ENCODE peak calls at places on chromosome 3, in six cellular contexts. H is uterus, R is upper lobe of left lung, G is esophagus muscularis mucosa, A is stomach, C is heart left ventricle. I is an unnamed sample.

GRCh38 chr3:147397911-147398809 is 8.2 kb downstream of the ZIC4 start:
- DNase-seq in G (no peak), C (no peak), A (no peak), H (no peak), R (no peak), I (no peak)

GRCh38 chr3:4712109-4712508 is 219.0 kb downstream of the ITPR1 start:
- DNase-seq in H (no peak), R (peak; percentile 91), C (no peak), A (no peak), G (no peak), I (no peak)

GRCh38 chr3:169699536-169700050 is 36.1 kb upstream of the MECOM start:
- DNase-seq in R (peak; percentile 20), C (peak; percentile 88), G (peak; percentile 95), A (no peak), H (peak; percentile 55), I (no peak)

GRCh38 chr3:122977645-122978466 is 49.7 kb downstream of the SEMA5B start:
- DNase-seq in A (no peak), C (peak; percentile 82), R (peak; percentile 72), H (peak; percentile 41), G (no peak), I (no peak)

GRCh38 chr3:115160295-115160694 is 13.2 kb upstream of the ZBTB20 start:
- DNase-seq in G (no peak), R (no peak), C (no peak), H (no peak), A (no peak), I (no peak)

GRCh38 chr3:178623666-178624255 is 87.5 kb downstream of the KCNMB2 start:
- DNase-seq in A (no peak), G (no peak), H (no peak), C (no peak), R (no peak), I (no peak)

GRCh38 chr3:183252973-183253363 is at the start of gene B3GNT5:
- DNase-seq in A (peak; percentile 86), R (peak; percentile 92), G (no peak), H (peak; percentile 30), C (peak; percentile 46), I (no peak)

GRCh38 chr3:102158080-102158756 is 276.6 kb upstream of the ZPLD1 start:
- DNase-seq in A (no peak), R (no peak), C (no peak), G (no peak), H (no peak), I (no peak)

GRCh38 chr3:170180107-170180951 is 1.2 kb downstream of the PHC3 start:
- DNase-seq in C (no peak), R (peak; percentile 38), G (no peak), H (no peak), A (peak; percentile 38), I (no peak)

GRCh38 chr3:21158801-21159564 is 592.0 kb downstream of the ZNF385D start:
- DNase-seq in R (no peak), C (no peak), G (no peak), H (no peak), A (no peak), I (no peak)

GRCh38 chr3:123758081-123758564 is 126.0 kb downstream of the MYLK start:
- DNase-seq in H (no peak), R (no peak), G (no peak), C (no peak), A (no peak), I (no peak)

GRCh38 chr3:126284258-126284904 is 72.8 kb downstream of the KLF15 start:
- DNase-seq in H (no peak), G (peak; percentile 24), A (no peak), R (no peak), C (no peak), I (no peak)

GRCh38 chr3:57017481-57017880 is 43.0 kb upstream of the SPATA12 start:
- DNase-seq in H (no peak), R (peak; percentile 26), A (no peak), G (no peak), C (peak; percentile 38), I (no peak)

GRCh38 chr3:183275418-183275817 is 22.4 kb downstream of the B3GNT5 start:
- DNase-seq in A (no peak), C (no peak), H (no peak), G (no peak), R (no peak), I (no peak)

GRCh38 chr3:43533009-43533408 is 88.8 kb downstream of the ANO10 start:
- DNase-seq in C (no peak), H (no peak), A (no peak), R (no peak), G (no peak), I (no peak)

GRCh38 chr3:43528498-43529099 is 93.2 kb downstream of the ANO10 start:
- DNase-seq in H (no peak), G (no peak), R (no peak), A (no peak), C (no peak), I (no peak)

GRCh38 chr3:43526956-43527355 is 94.9 kb downstream of the ANO10 start:
- DNase-seq in H (no peak), R (no peak), G (no peak), C (no peak), A (no peak), I (no peak)

GRCh38 chr3:43534676-43535075 is 87.1 kb downstream of the ANO10 start:
- DNase-seq in C (no peak), H (no peak), A (no peak), G (no peak), R (no peak), I (no peak)

DNA sequence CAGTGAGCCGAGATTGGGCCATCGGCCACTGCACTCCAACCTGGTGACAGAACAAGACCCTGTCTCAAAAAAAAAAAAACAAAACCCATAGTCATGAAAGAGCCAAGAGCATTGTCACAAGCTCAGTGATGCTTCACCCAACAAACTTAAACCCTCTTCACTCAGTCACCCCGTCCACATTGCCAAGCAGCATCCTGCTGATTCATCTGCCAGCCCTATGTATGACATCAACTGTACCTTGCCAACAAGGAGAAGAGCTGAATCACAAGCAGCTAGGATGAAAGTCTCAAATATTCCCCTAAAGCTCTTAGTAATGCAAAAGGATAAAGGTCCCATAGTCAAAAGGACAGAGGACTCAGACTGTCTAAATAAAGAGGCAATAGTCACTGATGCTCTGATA is 90.0 kb downstream of the ANO10 start:
- DNase-seq in G (no peak), R (no peak), A (no peak), H (no peak), C (no peak), I (no peak)
- TF ChIP-seq POLR2A in G (no peak), R (no peak), A (no peak), H (no peak), C (no peak), I (no peak)

DNA sequence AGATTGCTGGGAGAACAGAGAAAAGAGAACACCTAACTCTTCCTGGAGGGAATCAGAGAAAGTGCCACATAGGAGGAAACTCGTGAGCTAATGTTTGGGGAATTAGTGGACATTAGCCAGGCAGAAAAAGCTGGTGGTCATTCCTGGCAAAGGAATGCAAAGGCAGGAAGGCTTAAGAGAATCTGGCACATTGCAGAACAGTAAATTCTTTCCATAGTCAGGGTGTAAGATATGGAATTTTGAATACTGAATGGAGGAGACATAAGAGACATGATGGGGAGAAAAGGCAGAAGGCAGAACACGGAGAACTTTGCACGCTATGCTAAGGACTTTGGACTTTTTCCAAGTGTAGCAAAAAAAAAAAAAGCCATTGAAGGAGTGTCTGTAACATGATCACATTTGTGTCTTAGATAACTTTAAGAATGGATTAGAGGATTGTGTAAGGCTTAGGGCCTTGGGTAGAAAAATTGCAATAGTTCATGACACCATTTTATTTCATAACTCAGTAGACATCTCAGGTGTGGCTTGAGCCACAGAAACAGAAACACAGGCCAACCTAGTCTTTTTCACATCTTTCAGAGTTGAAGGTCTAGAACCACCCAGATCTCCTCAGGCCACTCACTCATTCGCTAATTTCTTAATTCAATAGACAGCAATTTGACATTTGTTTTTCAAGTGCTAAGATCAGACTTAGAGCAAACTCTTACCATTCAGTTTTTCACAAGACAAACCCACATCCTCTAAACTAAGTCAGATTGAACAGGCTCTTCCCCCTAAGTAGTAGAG is 31.2 kb upstream of the CCDC80 start:
- DNase-seq in H (no peak), R (no peak), G (no peak), C (no peak), A (no peak), I (no peak)
- H3K4me1 ChIP-seq in H (no peaks in the 10 kb centered on the region), R (peaks cover 8% of the 10 kb centered on the region), G (peaks cover 11% of the 10 kb centered on the region), C (no peaks in the 10 kb centered on the region), A (peaks cover 3% of the 10 kb centered on the region), I (no peaks in the 10 kb centered on the region)

GRCh38 chr3:155704771-155705559 is 39.9 kb downstream of the PLCH1 start:
- DNase-seq in H (no peak), A (no peak), G (no peak), R (no peak), C (no peak), I (no peak)

GRCh38 chr3:155704041-155704440 is 40.8 kb downstream of the PLCH1 start:
- DNase-seq in H (no peak), A (no peak), C (no peak), R (no peak), G (no peak), I (no peak)

GRCh38 chr3:155701882-155702465 is 42.9 kb downstream of the PLCH1 start:
- DNase-seq in H (no peak), G (no peak), C (no peak), A (no peak), R (no peak), I (no peak)

GRCh38 chr3:155697542-155697941 is 47.3 kb downstream of the PLCH1 start:
- DNase-seq in A (no peak), G (no peak), R (no peak), C (no peak), H (no peak), I (no peak)

DNA sequence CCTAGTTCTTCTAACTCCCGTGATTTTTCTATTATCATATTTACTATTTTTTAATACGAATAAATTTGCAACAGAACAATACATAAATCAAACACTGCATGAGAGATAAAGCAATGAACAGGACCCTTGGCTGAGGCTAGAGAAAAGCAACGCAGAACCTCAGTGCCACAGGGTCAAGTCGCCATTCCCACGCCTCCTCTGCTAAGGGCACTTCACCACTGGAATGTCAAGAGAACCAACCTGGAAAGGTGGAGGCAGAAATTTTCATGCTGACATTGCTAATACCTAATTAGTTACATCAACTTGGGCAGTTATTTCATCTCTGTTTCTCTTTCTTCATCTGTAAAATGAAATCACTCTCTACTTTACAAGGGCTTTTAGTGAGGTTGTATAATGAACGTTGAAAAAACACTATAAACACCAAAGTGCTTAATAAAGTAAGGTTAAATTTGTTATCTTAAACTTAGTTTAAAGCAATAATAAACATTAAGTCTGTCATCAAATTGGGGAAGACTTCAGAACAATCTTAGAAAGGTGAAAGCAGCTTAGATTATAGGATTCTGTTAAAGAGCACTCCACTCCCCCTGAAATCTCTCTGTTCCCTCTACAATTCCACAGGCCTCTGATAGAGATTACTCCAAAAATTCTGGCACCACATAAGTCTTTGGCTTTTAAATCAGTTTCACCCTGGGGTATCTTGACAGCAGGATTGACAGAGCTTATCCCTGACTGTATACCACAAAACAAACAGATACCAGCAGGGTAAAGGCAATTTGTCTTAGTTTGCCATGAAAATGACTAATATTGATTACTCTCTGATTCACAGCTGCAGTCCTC is 41.9 kb downstream of the PLCH1 start:
- DNase-seq in H (no peak), C (no peak), A (no peak), G (no peak), R (peak; percentile 81), I (no peak)
- TF ChIP-seq POLR2A in H (no peak), C (no peak), A (no peak), G (no peak), R (no peak), I (no peak)

DNA sequence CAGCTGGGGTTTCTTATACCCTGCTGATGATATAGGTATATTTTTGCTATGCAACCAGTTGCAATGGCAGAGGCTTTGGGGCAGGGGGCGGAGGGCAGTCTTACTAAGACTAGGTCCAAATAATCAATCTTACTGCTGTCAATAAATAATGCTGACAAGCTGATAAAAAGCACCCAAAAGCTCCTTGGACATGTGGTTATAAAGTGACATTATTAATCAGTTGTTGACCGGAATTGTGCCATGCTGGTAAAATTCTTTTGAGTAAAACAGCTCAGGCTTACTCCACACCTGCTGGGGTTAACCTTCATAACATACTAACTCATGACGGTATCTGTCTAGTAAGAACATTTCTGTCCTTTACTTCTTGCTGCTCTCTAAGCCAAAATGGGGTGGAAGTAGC is 101.9 kb downstream of the CHST2 start:
- DNase-seq in A (no peak), G (peak; percentile 74), H (no peak), C (no peak), R (no peak), I (no peak)
- H3K4me1 ChIP-seq in A (no peaks in the 10 kb centered on the region), G (no peaks in the 10 kb centered on the region), H (no peaks in the 10 kb centered on the region), C (no peaks in the 10 kb centered on the region), R (peaks cover 5% of the 10 kb centered on the region), I (peaks cover 5% of the 10 kb centered on the region)